ENCODE peak calls at places on chromosome 19, in seven cellular contexts. X is PC-9, E is fibroblast of mammary gland, N is endothelial cell of umbilical vein, H is thoracic aorta, M is fibroblast of pulmonary artery, Y is PC-3. O is an unnamed sample.

GRCh38 chr19:611506-611869 is 21.8 kb downstream of the HCN2 start:
- DNase-seq in N (no peak), H (no peak), M (peak; percentile 63), E (peak; percentile 94), Y (peak; percentile 48), X (no peak), O (peak; percentile 98)

GRCh38 chr19:7787141-7787540 is 24.1 kb downstream of the CLEC4M start:
- DNase-seq in H (no peak), E (no peak), Y (no peak), X (no peak), M (no peak), N (peak; percentile 51), O (no peak)

GRCh38 chr19:34310494-34310981 is 54.5 kb upstream of the GPI start:
- DNase-seq in M (no peak), X (no peak), Y (no peak), E (no peak), N (no peak), H (no peak), O (no peak)

GRCh38 chr19:18328340-18329034 is 5.6 kb upstream of the LSM4 start:
- DNase-seq in H (peak; percentile 95), X (peak; percentile 94), N (peak; percentile 97), M (peak; percentile 99), Y (peak; percentile 97), E (peak; percentile 98), O (peak; percentile 94)

GRCh38 chr19:1455336-1456120 is 5.6 kb downstream of the APC2 start:
- DNase-seq in Y (peak; percentile 85), E (peak; percentile 69), X (peak; percentile 91), M (peak; percentile 61), N (peak; percentile 53), H (peak; percentile 14), O (peak; percentile 52)

GRCh38 chr19:44712864-44713515 is 14.0 kb downstream of the CEACAM16 start:
- DNase-seq in E (peak; percentile 15), N (no peak), X (peak; percentile 60), H (no peak), M (no peak), Y (no peak), O (no peak)

GRCh38 chr19:1266116-1266817 is 2.9 kb upstream of the CIRBP start:
- DNase-seq in N (peak; percentile 70), E (peak; percentile 87), M (peak; percentile 84), X (peak; percentile 55), H (no peak), Y (peak; percentile 89), O (peak; percentile 98)

GRCh38 chr19:459724-460511 is 915 bp downstream of the SHC2 start:
- DNase-seq in N (peak; percentile 63), E (no peak), M (peak; percentile 18), X (no peak), Y (peak; percentile 23), H (no peak), O (peak; percentile 31)

GRCh38 chr19:2561895-2562294 is 86.0 kb downstream of the GADD45B start:
- DNase-seq in X (no peak), E (no peak), M (no peak), H (no peak), N (no peak), Y (no peak), O (no peak)

GRCh38 chr19:42386974-42387707 is 3.0 kb downstream of the CNFN start:
- DNase-seq in H (no peak), E (peak; percentile 45), N (peak; percentile 41), X (peak; percentile 69), Y (peak; percentile 80), M (peak; percentile 47), O (peak; percentile 69)

GRCh38 chr19:15200575-15201364 is at the start of gene NOTCH3:
- DNase-seq in X (no peak), H (no peak), N (no peak), M (no peak), Y (peak; percentile 28), E (no peak), O (no peak)

GRCh38 chr19:4589579-4590410 is 30.3 kb upstream of the SEMA6B start:
- DNase-seq in E (no peak), Y (peak; percentile 30), N (peak; percentile 19), M (no peak), X (no peak), H (no peak), O (no peak)

GRCh38 chr19:16447015-16447384 is 24.8 kb downstream of the EPS15L1 start:
- DNase-seq in H (no peak), Y (no peak), N (no peak), X (peak; percentile 78), M (peak; percentile 95), E (peak; percentile 78), O (no peak)

GRCh38 chr19:2048104-2048958 is 2.7 kb downstream of the MKNK2 start:
- DNase-seq in E (no peak), N (no peak), X (no peak), Y (no peak), H (no peak), M (no peak), O (no peak)

GRCh38 chr19:42352216-42352892 is 26.9 kb downstream of the MEGF8 start:
- DNase-seq in M (peak; percentile 15), E (no peak), N (no peak), H (no peak), Y (peak; percentile 1), X (no peak), O (no peak)

GRCh38 chr19:12965017-12965811 is 4.2 kb upstream of the DAND5 start:
- DNase-seq in E (peak; percentile 66), H (peak; percentile 49), Y (peak; percentile 89), N (peak; percentile 74), M (peak; percentile 75), X (peak; percentile 63), O (peak; percentile 82)

GRCh38 chr19:46350758-46351159 is 3.9 kb downstream of the PPP5C start:
- DNase-seq in X (no peak), Y (no peak), H (no peak), N (peak; percentile 63), M (no peak), E (no peak), O (no peak)
- H3K4me3 ChIP-seq in X (no peak overlapping the region), Y (no peak overlapping the region), H (peak overlapping the region; percentile 16), N (peak overlapping the region; percentile 25), M (no peak overlapping the region), E (no peak overlapping the region), O (no peak overlapping the region)

GRCh38 chr19:49488046-49488862 is 846 bp downstream of the RPL13A start:
- DNase-seq in M (no peak), H (no peak), E (no peak), Y (no peak), N (peak; percentile 35), X (no peak), O (no peak)

GRCh38 chr19:49487277-49488045 is at the start of gene RPL13A:
- DNase-seq in Y (peak; percentile 100), N (peak; percentile 100), X (peak; percentile 97), M (peak; percentile 100), E (peak; percentile 99), H (peak; percentile 97), O (peak; percentile 99)

GRCh38 chr19:49488863-49489537 is 1.6 kb downstream of the RPL13A start:
- DNase-seq in X (no peak), M (no peak), N (no peak), H (no peak), Y (no peak), E (no peak), O (no peak)

GRCh38 chr19:49486232-49486631 is 1.2 kb upstream of the RPL13A start:
- DNase-seq in H (no peak), N (no peak), Y (no peak), E (no peak), M (no peak), X (no peak), O (no peak)

DNA sequence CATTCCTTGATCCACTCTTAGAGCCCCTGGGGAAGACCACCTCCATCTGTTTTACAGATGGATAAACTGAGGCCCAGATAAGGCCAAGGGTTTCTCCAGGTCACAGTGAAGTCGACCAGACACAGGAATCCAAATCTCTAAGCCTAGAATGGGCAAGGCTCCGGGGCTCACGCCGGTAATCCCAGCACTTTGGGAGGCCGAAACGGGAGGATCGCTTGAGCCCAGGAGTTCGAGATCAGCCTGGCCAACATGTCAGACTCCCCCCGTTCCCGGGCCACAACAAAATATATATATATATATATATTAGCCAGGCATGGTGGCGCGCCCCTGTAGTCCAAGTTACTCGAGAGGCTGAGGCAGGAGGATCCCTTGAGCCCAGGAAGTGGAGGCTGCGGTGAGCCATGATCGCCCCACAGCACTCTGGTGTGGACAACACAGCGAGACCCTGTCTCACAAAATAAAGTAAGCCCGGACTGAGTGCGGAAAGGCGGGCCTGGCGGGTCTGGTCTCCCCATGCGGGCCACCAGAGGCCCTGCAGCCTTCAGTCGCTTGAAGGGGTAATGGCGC is 615 bp upstream of the RPL13A start:
- DNase-seq in X (no peak), M (no peak), H (no peak), E (no peak), N (no peak), Y (no peak), O (no peak)
- H3K4me3 ChIP-seq in X (peak overlapping the region; percentile 71), M (no peak overlapping the region), H (peak overlapping the region; percentile 83), E (no peak overlapping the region), N (no peak overlapping the region), Y (peak overlapping the region; percentile 13), O (no peak overlapping the region)

DNA sequence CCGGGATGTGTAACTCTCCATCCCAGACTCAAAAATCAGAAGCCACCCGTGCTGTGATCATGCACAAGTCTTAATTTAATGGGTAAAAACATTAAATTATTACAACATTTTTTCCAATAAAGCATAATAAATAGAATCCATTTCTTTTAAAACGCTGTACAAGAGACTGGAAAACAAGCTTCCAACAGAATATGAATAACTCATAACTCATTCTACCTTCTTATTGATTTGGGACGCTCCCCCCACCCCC is 523 bp upstream of the KRI1 start:
- DNase-seq in E (no peak), H (no peak), X (no peak), Y (no peak), N (no peak), M (no peak), O (no peak)
- H3K4me3 ChIP-seq in E (peak overlapping the region; percentile 86), H (peak overlapping the region; percentile 96), X (peak overlapping the region; percentile 77), Y (peak overlapping the region; percentile 79), N (peak overlapping the region; percentile 39), M (peak overlapping the region; percentile 90), O (peak overlapping the region; percentile 78)

GRCh38 chr19:39953915-39954314 is 17.1 kb upstream of the PSMC4 start:
- DNase-seq in N (no peak), X (no peak), M (no peak), E (no peak), Y (no peak), H (no peak), O (no peak)
- H3K4me3 ChIP-seq in N (no peak overlapping the region), X (no peak overlapping the region), M (no peak overlapping the region), E (no peak overlapping the region), Y (no peak overlapping the region), H (no peak overlapping the region), O (no peak overlapping the region)

DNA sequence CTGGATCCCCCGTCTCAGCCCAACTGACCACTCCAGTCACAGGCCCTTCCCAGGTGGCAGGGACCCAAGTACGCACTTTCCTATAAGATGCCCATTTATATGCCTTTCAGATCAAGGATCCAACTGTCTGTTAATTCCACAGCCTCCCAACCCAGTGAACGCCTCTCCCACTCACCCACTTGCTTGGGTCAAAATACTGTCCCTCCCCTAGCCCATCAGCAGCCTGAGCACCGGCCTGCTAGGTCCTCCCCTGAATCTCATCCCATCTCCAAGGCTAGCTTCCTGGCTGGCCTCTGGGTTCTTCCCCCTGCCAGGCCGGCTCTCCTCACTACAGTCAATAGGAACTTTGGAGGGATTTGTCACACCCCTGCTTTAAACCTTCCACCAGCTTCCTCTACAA is 1.9 kb downstream of the UBE2S start:
- DNase-seq in E (no peak), N (no peak), Y (no peak), H (no peak), M (no peak), X (no peak), O (no peak)
- H3K4me3 ChIP-seq in E (peak overlapping the region; percentile 78), N (peak overlapping the region; percentile 63), Y (peak overlapping the region; percentile 79), H (no peak overlapping the region), M (peak overlapping the region; percentile 79), X (peak overlapping the region; percentile 63), O (peak overlapping the region; percentile 96)

O was measured in SJSA1.